ENCODE peak calls at places on chromosomes 11 and 22, in seven cellular contexts. N is colonic mucosa, U is A549, C is Panc1, Y is cardiac fibroblast, H is brain microvascular endothelial cell, I is esophagus squamous epithelium. D is an unnamed sample.

GRCh38 chr11:111183706-111184105 is 61.8 kb upstream of the POU2AF2 start:
- DNase-seq in Y (peak), N (no peak), C (no peak), H (no peak), U (peak), I (no peak), D (no peak)

GRCh38 chr11:45806937-45807791 is 2.2 kb downstream of the SLC35C1 start:
- DNase-seq in I (no peak), U (no peak), H (no peak), N (no peak), Y (no peak), C (no peak), D (no peak)

GRCh38 chr22:21042978-21043855 is 2.5 kb upstream of the LRRC74B start:
- DNase-seq in U (no peak), Y (no peak), N (peak), I (no peak), H (no peak), C (no peak), D (no peak)

GRCh38 chr11:60182546-60183330 is at the start of gene MS4A6A:
- DNase-seq in H (no peak), C (no peak), U (no peak), Y (no peak), I (no peak), N (no peak), D (no peak)

GRCh38 chr11:11798586-11799438 is 43.0 kb upstream of the USP47 start:
- DNase-seq in U (peak), N (peak), C (no peak), Y (peak), H (peak), I (no peak), D (no peak)

GRCh38 chr11:11992257-11992690 is 16.2 kb downstream of the DKK3 start:
- DNase-seq in C (no peak), Y (no peak), N (no peak), H (peak), I (no peak), U (peak), D (no peak)

GRCh38 chr22:29003975-29004646 is 57.5 kb downstream of the C22orf31 start:
- DNase-seq in H (no peak), N (no peak), Y (no peak), U (no peak), I (no peak), C (no peak), D (no peak)

GRCh38 chr11:12377824-12378593 is 638 bp downstream of the PARVA start:
- DNase-seq in U (peak), I (no peak), C (peak), N (peak), H (peak), Y (peak), D (peak)

GRCh38 chr11:94895451-94895850 is 77.9 kb downstream of the CWC15 start:
- DNase-seq in N (no peak), I (no peak), H (peak), C (no peak), U (peak), Y (peak), D (no peak)

GRCh38 chr11:10550503-10550902 is 9.5 kb upstream of the RNF141 start:
- DNase-seq in Y (peak), C (no peak), H (peak), N (no peak), I (no peak), U (peak), D (no peak)

GRCh38 chr11:99773646-99774045 is 752.9 kb downstream of the CNTN5 start:
- DNase-seq in H (peak), Y (peak), I (no peak), U (peak), C (no peak), N (no peak), D (no peak)

GRCh38 chr11:65573391-65574146 is 1.2 kb downstream of the FAM89B start:
- DNase-seq in C (no peak), H (no peak), Y (no peak), I (no peak), U (no peak), N (peak), D (no peak)

GRCh38 chr11:19111809-19112208 is 5.2 kb upstream of the ZDHHC13 start:
- DNase-seq in C (no peak), U (no peak), N (no peak), H (no peak), Y (no peak), I (no peak), D (no peak)

GRCh38 chr11:89456681-89457080 is 34.5 kb downstream of the NOX4 start:
- DNase-seq in U (no peak), Y (no peak), H (no peak), C (no peak), N (no peak), I (no peak), D (no peak)

GRCh38 chr11:17544181-17544622 is at the start of gene USH1C:
- DNase-seq in C (no peak), U (peak), N (peak), H (no peak), Y (no peak), I (no peak), D (no peak)

GRCh38 chr11:77175869-77176539 is 48.0 kb downstream of the MYO7A start:
- DNase-seq in I (no peak), N (no peak), U (no peak), Y (no peak), H (no peak), C (no peak), D (no peak)

GRCh38 chr11:45470151-45471001 is 184.2 kb upstream of the SYT13 start:
- DNase-seq in H (peak), U (no peak), N (no peak), C (no peak), I (no peak), Y (peak), D (no peak)

GRCh38 chr11:62012451-62013265 is 45.2 kb upstream of the FTH1 start:
- DNase-seq in I (no peak), H (peak), N (no peak), C (no peak), U (peak), Y (peak), D (no peak)

GRCh38 chr22:50703726-50704509 is 31.3 kb downstream of the SHANK3 start:
- DNase-seq in N (no peak), Y (no peak), H (no peak), I (no peak), C (no peak), U (no peak), D (no peak)

GRCh38 chr11:87125257-87125656 is 87.5 kb downstream of the TMEM135 start:
- DNase-seq in H (no peak), N (no peak), C (no peak), Y (peak), U (peak), I (no peak), D (no peak)

GRCh38 chr11:102318469-102318868 is 1.2 kb downstream of the BIRC3 start:
- DNase-seq in U (peak), N (no peak), C (no peak), Y (no peak), I (no peak), H (no peak), D (no peak)
- H3K4me3 ChIP-seq in U (peak), N (peak), C (peak), Y (no peak), I (no peak), H (no peak), D (no peak)

GRCh38 chr11:5369793-5370192 is 13.8 kb upstream of the OR51M1 start:
- DNase-seq in C (no peak), Y (peak), N (no peak), I (no peak), H (peak), U (peak), D (no peak)
- TF ChIP-seq CTCF in C (peak), Y (peak), N (no peak), I (no peak), H (peak), U (peak), D (peak)

GRCh38 chr11:68959465-68960298 is 21.1 kb downstream of the MRGPRD start:
- DNase-seq in C (no peak), U (no peak), N (no peak), H (no peak), I (no peak), Y (no peak), D (no peak)
- H3K4me3 ChIP-seq in C (no peak), U (no peak), N (no peak), H (no peak), I (no peak), Y (no peak), D (no peak)

DNA sequence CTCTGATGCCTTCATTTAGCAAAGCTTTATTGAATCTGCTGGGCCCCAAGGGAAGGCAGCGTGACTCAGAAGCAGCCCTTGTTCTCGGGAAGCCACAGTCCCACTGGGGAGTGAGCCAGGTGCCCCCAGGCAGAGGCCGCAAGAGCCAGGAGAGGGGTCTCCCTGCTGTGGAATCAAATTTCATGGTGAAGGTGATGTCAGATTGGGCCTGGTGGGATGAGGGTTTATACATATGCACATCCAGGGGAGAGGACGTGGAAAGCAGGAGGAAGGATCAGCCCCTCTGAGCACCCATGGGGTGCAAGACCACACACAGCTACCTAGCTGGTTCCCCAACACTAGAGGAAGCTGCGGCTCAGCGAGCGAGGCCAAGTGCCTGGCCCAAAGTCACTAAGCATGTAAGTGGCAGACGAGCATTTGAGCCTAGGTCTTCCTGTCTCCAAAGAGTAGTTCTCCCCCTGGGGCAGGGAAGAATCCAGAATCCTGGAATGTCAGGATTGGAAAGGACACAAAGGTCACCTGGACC is 2.0 kb downstream of the SYNGR1 start:
- DNase-seq in N (no peak), Y (peak), U (no peak), H (peak), C (no peak), I (no peak), D (no peak)
- TF ChIP-seq CTCF in N (no peak), Y (no peak), U (no peak), H (no peak), C (no peak), I (no peak), D (no peak)

DNA sequence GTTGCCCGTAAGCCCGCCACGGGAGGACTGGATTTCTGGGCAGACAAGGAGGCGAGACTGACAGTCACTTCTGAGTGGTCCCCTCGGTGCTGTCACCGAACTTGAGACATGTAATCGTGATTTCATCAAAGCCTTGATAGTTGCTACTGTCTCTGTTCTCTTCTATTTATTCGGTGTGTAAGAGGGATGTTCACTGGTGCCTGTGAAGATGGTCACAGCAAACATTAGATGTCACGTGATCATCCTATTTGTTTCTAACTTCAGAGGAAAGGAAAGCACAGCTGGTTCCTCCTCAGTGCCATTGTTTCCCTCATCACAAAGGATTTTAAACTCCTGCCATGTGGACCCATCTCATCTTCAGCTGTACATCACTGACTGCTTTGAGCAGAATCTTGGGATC is 73.1 kb upstream of the CLMP start:
- DNase-seq in I (no peak), Y (no peak), U (no peak), N (no peak), C (no peak), H (no peak), D (no peak)
- H3K4me3 ChIP-seq in I (no peak), Y (no peak), U (no peak), N (no peak), C (peak), H (no peak), D (no peak)

GRCh38 chr11:126026579-126026978 is 36.1 kb downstream of the CDON start:
- DNase-seq in I (no peak), Y (no peak), H (no peak), C (no peak), N (no peak), U (no peak), D (no peak)
- TF ChIP-seq CTCF in I (no peak), Y (no peak), H (no peak), C (no peak), N (no peak), U (no peak), D (no peak)

GRCh38 chr11:567036-567628 is 6.4 kb downstream of the RASSF7 start:
- DNase-seq in C (no peak), H (no peak), N (no peak), Y (no peak), I (no peak), U (no peak), D (no peak)
- H3K4me3 ChIP-seq in C (peak), H (no peak), N (peak), Y (peak), I (peak), U (no peak), D (no peak)

GRCh38 chr11:112451250-112451649 is 190.6 kb upstream of the PLET1 start:
- DNase-seq in N (no peak), I (no peak), C (no peak), Y (no peak), H (no peak), U (no peak), D (no peak)

GRCh38 chr11:112454841-112455240 is 194.2 kb upstream of the PLET1 start:
- DNase-seq in U (no peak), N (no peak), I (no peak), H (no peak), C (no peak), Y (no peak), D (no peak)

GRCh38 chr11:112457532-112457931 is 196.9 kb upstream of the PLET1 start:
- DNase-seq in N (no peak), I (no peak), H (no peak), U (no peak), Y (no peak), C (no peak), D (no peak)

GRCh38 chr11:112455791-112456190 is 195.1 kb upstream of the PLET1 start:
- DNase-seq in Y (no peak), N (no peak), U (no peak), H (no peak), C (no peak), I (no peak), D (no peak)

GRCh38 chr11:112453601-112454577 is 193.2 kb upstream of the PLET1 start:
- DNase-seq in U (peak), N (peak), Y (peak), H (peak), I (no peak), C (no peak), D (peak)
- TF ChIP-seq CTCF in U (no peak), N (peak), Y (peak), H (peak), I (peak), C (peak), D (peak)

D was measured in HFF-Myc.